ENCODE peak calls at places on chromosomes 4 and X, in four cellular contexts. W is mucosa of descending colon, G is cardiac muscle cell, J is K562. X is an unnamed sample. For H3K4me1, the result is how much of the 10 kb centered on the place peaks cover.

GRCh38 chr4:89021062-89021461 is 35.9 kb downstream of the FAM13A start:
- DNase-seq in W (no peak), G (no peak), J (no peak), X (no peak)

GRCh38 chrX:129981752-129982299 is 609 bp upstream of the BCORL1 start:
- DNase-seq in W (no peak), G (no peak), J (peak), X (no peak)

GRCh38 chrX:134537179-134537945 is 77.4 kb downstream of the HPRT1 start:
- DNase-seq in W (peak), G (peak), J (peak), X (no peak)

GRCh38 chrX:153576961-153577360 is 22.0 kb downstream of the CCNQ start:
- DNase-seq in W (no peak), G (no peak), J (no peak), X (no peak)

GRCh38 chr4:6262176-6262575 is 7.5 kb upstream of the WFS1 start:
- DNase-seq in W (peak), G (no peak), J (no peak), X (no peak)

GRCh38 chr4:151443777-151444176 is 34.8 kb downstream of the FHIP1A start:
- DNase-seq in W (no peak), G (no peak), J (no peak), X (no peak)

GRCh38 chr4:82957045-82957444 is 53.6 kb downstream of the LIN54 start:
- DNase-seq in W (no peak), G (no peak), J (no peak), X (no peak)

GRCh38 chr4:19213388-19213787 is 1038.3 kb upstream of the SLIT2 start:
- DNase-seq in W (no peak), G (no peak), J (no peak), X (no peak)

GRCh38 chr4:78764498-78764961 is 11.6 kb upstream of the BMP2K start:
- DNase-seq in W (no peak), G (peak), J (no peak), X (no peak)

GRCh38 chrX:108199691-108200090 is 108.1 kb downstream of the ATG4A start:
- DNase-seq in W (no peak), G (peak), J (peak), X (no peak)

GRCh38 chrX:121836000-121836399 is 788.6 kb downstream of the GLUD2 start:
- DNase-seq in W (no peak), G (no peak), J (no peak), X (no peak)

GRCh38 chrX:19889582-19890342 is 2.4 kb upstream of the SH3KBP1 start:
- DNase-seq in W (no peak), G (peak), J (peak), X (no peak)

GRCh38 chr4:107654694-107655093 is 65.3 kb downstream of the PAPSS1 start:
- DNase-seq in W (no peak), G (no peak), J (no peak), X (no peak)

GRCh38 chrX:9899640-9900075 is 67.5 kb upstream of the CLDN34 start:
- DNase-seq in W (no peak), G (peak), J (no peak), X (no peak)

GRCh38 chrX:110454336-110454735 is 95.7 kb downstream of the RTL9 start:
- DNase-seq in W (no peak), G (no peak), J (no peak), X (no peak)

GRCh38 chr4:149371021-149371420 is 444.6 kb downstream of the IQCM start:
- DNase-seq in W (no peak), G (peak), J (no peak), X (peak)

GRCh38 chr4:22336822-22337221 is 179.0 kb downstream of the ADGRA3 start:
- DNase-seq in W (no peak), G (no peak), J (no peak), X (no peak)

GRCh38 chr4:123709336-123709735 is 312.7 kb downstream of the SPRY1 start:
- DNase-seq in W (no peak), G (no peak), J (no peak), X (no peak)

GRCh38 chr4:150769235-150769634 is 187.3 kb downstream of the MAB21L2 start:
- DNase-seq in W (no peak), G (peak), J (no peak), X (no peak)

GRCh38 chr4:94649381-94650128 is 108.2 kb upstream of the BMPR1B start:
- DNase-seq in W (no peak), G (peak), J (no peak), X (no peak)

GRCh38 chrX:123731987-123732678 is 719 bp downstream of the THOC2 start:
- DNase-seq in W (peak), G (peak), J (peak), X (peak)

GRCh38 chr4:183284965-183285364 is 35.1 kb downstream of the CLDN22 start:
- DNase-seq in W (no peak), G (peak), J (no peak), X (no peak)
- H3K4me1 ChIP-seq in W (under half), G (under half), J (under half), X (under half)

DNA sequence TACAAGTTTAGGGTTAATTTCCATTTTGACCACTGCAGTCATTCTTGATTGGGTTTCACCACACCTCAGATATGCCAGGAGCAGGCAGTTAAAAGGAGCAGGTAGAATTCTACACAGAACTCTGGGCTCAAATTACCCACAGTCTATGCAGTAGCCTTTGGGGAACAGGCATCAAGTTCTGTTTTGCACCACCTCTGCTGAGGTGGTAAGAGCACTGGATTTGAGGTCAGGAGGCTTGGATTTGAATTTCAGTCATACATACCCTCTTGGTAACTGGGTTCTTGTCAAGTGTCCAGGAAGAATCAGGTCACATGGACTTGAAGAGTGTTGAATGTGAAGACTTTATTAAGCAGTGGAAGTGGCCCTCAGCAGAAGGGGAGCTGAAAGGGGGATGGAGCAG is 40.4 kb upstream of the PGK1 start:
- DNase-seq in W (no peak), G (no peak), J (no peak), X (no peak)
- H3K4me1 ChIP-seq in W (under half), G (under half), J (under half), X (under half)

DNA sequence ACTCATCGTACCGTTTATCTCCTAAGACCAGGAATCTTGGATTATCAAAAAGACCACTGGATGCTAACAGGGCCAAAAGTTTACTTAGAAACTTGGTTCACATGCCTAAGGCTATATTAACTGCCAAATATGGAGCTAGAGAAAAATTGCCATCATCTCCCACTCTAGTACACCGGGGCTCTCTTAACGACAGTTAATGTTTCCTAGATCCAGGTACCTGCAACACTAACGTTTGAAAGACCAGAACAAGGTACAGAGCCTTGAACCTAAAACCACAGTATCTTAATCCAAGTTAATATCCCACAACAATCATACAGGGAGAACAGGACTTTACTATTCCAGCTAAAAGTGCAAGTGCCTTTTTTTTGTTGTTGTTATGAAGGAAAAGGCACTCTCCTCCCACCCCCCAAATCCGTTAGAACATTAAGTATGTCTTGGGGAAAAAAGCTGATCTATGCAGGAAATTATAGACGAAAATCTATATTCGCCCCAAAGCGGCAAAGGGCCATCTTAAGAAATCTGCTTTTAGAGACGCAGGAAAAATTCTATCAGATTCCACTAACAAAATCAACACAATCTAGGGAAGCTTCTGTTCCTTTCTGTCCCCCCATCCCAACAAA is 1.3 kb downstream of the G3BP2 start:
- DNase-seq in W (no peak), G (peak), J (no peak), X (no peak)
- H3K4me1 ChIP-seq in W (under half), G (under half), J (under half), X (under half)

GRCh38 chr4:144283496-144283895 is 143.0 kb upstream of the GYPA start:
- DNase-seq in W (no peak), G (no peak), J (no peak), X (no peak)

DNA sequence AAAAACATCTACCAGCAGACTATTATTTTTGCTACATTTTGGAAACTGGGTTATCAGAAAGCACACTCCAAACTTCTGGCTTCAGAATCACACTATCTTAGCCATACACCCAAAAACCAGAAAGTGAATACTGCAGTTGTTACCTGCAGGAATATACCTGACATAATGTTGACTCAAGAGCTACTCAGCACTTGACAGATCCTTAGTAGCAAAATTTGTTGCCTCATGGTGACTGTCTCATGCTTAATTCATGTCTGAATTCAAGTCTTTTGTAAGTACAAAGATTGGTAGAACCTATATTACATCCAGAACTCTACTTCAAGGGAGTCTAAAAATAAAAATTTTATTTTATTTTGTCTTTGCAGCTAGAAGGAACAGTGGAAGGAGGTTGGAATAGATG is 140.2 kb upstream of the GYPA start:
- DNase-seq in W (no peak), G (no peak), J (no peak), X (no peak)
- H3K4me1 ChIP-seq in W (under half), G (under half), J (under half), X (under half)

X was measured in thyroid gland.